ENCODE peak calls at places on chromosomes 7 and 10, in ten cellular contexts. V, X, C, Q, R, E, A, G, F and K are unnamed samples.

GRCh38 chr7:112362796-112363195 is 87.5 kb upstream of the IFRD1 start:
- DNase-seq in V (no peak), X (no peak), C (no peak), Q (no peak), R (no peak), E (no peak), A (no peak), G (no peak), F (no peak), K (no peak)

GRCh38 chr7:78499283-78499682 is 700.7 kb downstream of the PHTF2 start:
- DNase-seq in V (no peak), X (no peak), C (no peak), Q (no peak), R (peak), E (no peak), A (peak), G (no peak), F (no peak), K (no peak)

GRCh38 chr10:7773845-7774801 is 13.7 kb downstream of the KIN start:
- DNase-seq in V (no peak), X (no peak), C (no peak), Q (no peak), R (no peak), E (no peak), A (no peak), G (peak), F (no peak), K (no peak)

GRCh38 chr10:24727811-24728210 is 4.1 kb upstream of the ARHGAP21 start:
- DNase-seq in V (no peak), X (no peak), C (peak), Q (peak), R (no peak), E (no peak), A (no peak), G (no peak), F (peak), K (no peak)

GRCh38 chr7:123682690-123683089 is 27.0 kb downstream of the LMOD2 start:
- DNase-seq in V (peak), X (no peak), C (peak), Q (peak), R (peak), E (peak), A (peak), G (no peak), F (peak), K (peak)

GRCh38 chr7:16347461-16348192 is 73.7 kb downstream of the CRPPA start:
- DNase-seq in V (no peak), X (no peak), C (peak), Q (no peak), R (peak), E (peak), A (no peak), G (no peak), F (no peak), K (no peak)

GRCh38 chr7:123367508-123368122 is 166.8 kb downstream of the IQUB start:
- DNase-seq in V (peak), X (no peak), C (peak), Q (peak), R (peak), E (peak), A (no peak), G (no peak), F (peak), K (peak)

GRCh38 chr10:87861566-87861952 is 1.8 kb downstream of the KLLN start:
- DNase-seq in V (no peak), X (no peak), C (peak), Q (no peak), R (peak), E (no peak), A (peak), G (peak), F (no peak), K (peak)

GRCh38 chr10:70575486-70575873 is 27.1 kb downstream of the PRF1 start:
- DNase-seq in V (no peak), X (no peak), C (no peak), Q (no peak), R (no peak), E (no peak), A (no peak), G (no peak), F (no peak), K (peak)

GRCh38 chr10:111784386-111784785 is 399.2 kb downstream of the GPAM start:
- DNase-seq in V (no peak), X (no peak), C (no peak), Q (no peak), R (no peak), E (no peak), A (no peak), G (no peak), F (no peak), K (no peak)

GRCh38 chr7:2116903-2117680 is 115.7 kb downstream of the MAD1L1 start:
- DNase-seq in V (no peak), X (no peak), C (peak), Q (no peak), R (no peak), E (peak), A (no peak), G (no peak), F (no peak), K (no peak)

GRCh38 chr10:70496341-70497119 is 18.0 kb downstream of the PALD1 start:
- DNase-seq in V (no peak), X (no peak), C (no peak), Q (no peak), R (no peak), E (no peak), A (no peak), G (no peak), F (no peak), K (no peak)

GRCh38 chr10:75956624-75957023 is 525.2 kb downstream of the LRMDA start:
- DNase-seq in V (no peak), X (no peak), C (no peak), Q (peak), R (peak), E (peak), A (no peak), G (no peak), F (peak), K (no peak)

GRCh38 chr7:70678621-70679251 is 453.2 kb upstream of the GALNT17 start:
- DNase-seq in V (no peak), X (no peak), C (no peak), Q (no peak), R (peak), E (peak), A (no peak), G (no peak), F (no peak), K (no peak)

GRCh38 chr10:122464158-122464510 is 2.8 kb downstream of the HTRA1 start:
- DNase-seq in V (no peak), X (no peak), C (no peak), Q (no peak), R (no peak), E (no peak), A (no peak), G (no peak), F (no peak), K (no peak)

GRCh38 chr10:104274762-104275721 is 6.1 kb downstream of the GSTO2 start:
- DNase-seq in V (peak), X (peak), C (peak), Q (peak), R (no peak), E (no peak), A (no peak), G (peak), F (peak), K (peak)

GRCh38 chr7:114539575-114539974 is 125.0 kb downstream of the FOXP2 start:
- DNase-seq in V (no peak), X (no peak), C (peak), Q (peak), R (peak), E (peak), A (no peak), G (peak), F (peak), K (peak)

GRCh38 chr10:118047363-118047719 is 600 bp upstream of the RAB11FIP2 start:
- DNase-seq in V (no peak), X (no peak), C (no peak), Q (no peak), R (no peak), E (no peak), A (no peak), G (no peak), F (no peak), K (no peak)

GRCh38 chr10:16653223-16653622 is 131.5 kb upstream of the C1QL3 start:
- DNase-seq in V (no peak), X (no peak), C (no peak), Q (peak), R (no peak), E (no peak), A (no peak), G (no peak), F (no peak), K (no peak)

GRCh38 chr7:149284850-149285580 is 23.0 kb downstream of the ZNF783 start:
- DNase-seq in V (peak), X (peak), C (peak), Q (peak), R (peak), E (no peak), A (peak), G (peak), F (peak), K (peak)

GRCh38 chr7:24725554-24726260 is 31.6 kb downstream of the GSDME start:
- DNase-seq in V (no peak), X (no peak), C (no peak), Q (no peak), R (no peak), E (no peak), A (no peak), G (no peak), F (no peak), K (no peak)

GRCh38 chr7:12321248-12321647 is 82.4 kb downstream of the VWDE start:
- DNase-seq in V (no peak), X (no peak), C (no peak), Q (no peak), R (no peak), E (no peak), A (no peak), G (no peak), F (no peak), K (peak)

GRCh38 chr10:71767420-71768035 is 5.8 kb downstream of the VSIR start:
- DNase-seq in V (no peak), X (no peak), C (peak), Q (peak), R (peak), E (no peak), A (no peak), G (peak), F (peak), K (peak)